ENCODE peak calls at places on chromosomes 2 and 18, in five cellular contexts. B is posterior cingulate gyrus; H is mucosa of gallbladder; R is astrocyte of the spinal cord; Z is stimulated activated CD4-positive, alpha-beta T cell treated with anti-CD3 and anti-CD28 coated beads, Interleukin-15, amount 100 ng/mL, for 24 hours. T is an unnamed sample.

GRCh38 chr2:1743396-1744150 is 742 bp downstream of the PXDN start:
- DNase-seq in B (no peak), H (peak), Z (no peak), R (peak), T (peak)

GRCh38 chr2:120758181-120759048 is 22.7 kb downstream of the GLI2 start:
- DNase-seq in B (peak), Z (no peak), H (peak), R (peak), T (peak)

GRCh38 chr18:39772155-39772919 is 2182.7 kb upstream of the PIK3C3 start:
- DNase-seq in B (no peak), R (peak), H (no peak), Z (no peak), T (no peak)

GRCh38 chr2:177784449-177784845 is 288.1 kb downstream of the PDE11A start:
- DNase-seq in R (peak), Z (no peak), H (no peak), B (no peak), T (no peak)

GRCh38 chr2:85996591-85996990 is 107.8 kb upstream of the ST3GAL5 start:
- DNase-seq in H (no peak), R (no peak), B (no peak), Z (no peak), T (peak)

GRCh38 chr18:23134780-23135678 is at the start of gene CABLES1:
- DNase-seq in H (peak), Z (peak), B (peak), R (peak), T (peak)

GRCh38 chr18:21450913-21451312 is 149.6 kb downstream of the ESCO1 start:
- DNase-seq in Z (no peak), B (no peak), R (peak), H (no peak), T (no peak)

GRCh38 chr2:210955591-210955990 is 399.2 kb downstream of the CPS1 start:
- DNase-seq in R (peak), Z (no peak), H (no peak), B (no peak), T (no peak)

GRCh38 chr2:163658556-163658955 is 77.3 kb downstream of the FIGN start:
- DNase-seq in Z (no peak), H (no peak), B (no peak), R (no peak), T (no peak)

GRCh38 chr2:157143901-157144300 is 113.6 kb upstream of the GALNT5 start:
- DNase-seq in R (no peak), H (no peak), Z (no peak), B (no peak), T (no peak)

GRCh38 chr18:44742741-44743311 is 62.1 kb downstream of the SETBP1 start:
- DNase-seq in H (peak), B (peak), R (peak), Z (no peak), T (no peak)

GRCh38 chr2:163733301-163733938 is 2.4 kb downstream of the FIGN start:
- DNase-seq in R (peak), H (no peak), B (peak), Z (no peak), T (no peak)

GRCh38 chr2:196331143-196331542 is 159.8 kb upstream of the STK17B start:
- DNase-seq in H (peak), R (peak), Z (no peak), B (no peak), T (no peak)

GRCh38 chr2:168482245-168482644 is 26.2 kb downstream of the CERS6 start:
- DNase-seq in Z (no peak), B (no peak), H (no peak), R (no peak), T (no peak)

GRCh38 chr2:8684421-8684884 is 2.6 kb downstream of the ID2 start:
- DNase-seq in Z (peak), R (peak), H (peak), B (no peak), T (peak)

GRCh38 chr18:22346968-22347611 is 70.6 kb downstream of the CTAGE1 start:
- DNase-seq in H (peak), Z (no peak), B (no peak), R (no peak), T (no peak)

GRCh38 chr18:74896390-74896991 is 298.8 kb downstream of the ZNF407 start:
- DNase-seq in R (peak), H (peak), Z (peak), B (no peak), T (no peak)

GRCh38 chr18:3906072-3906471 is 456.1 kb downstream of the TGIF1 start:
- DNase-seq in H (no peak), R (no peak), B (no peak), Z (no peak), T (no peak)

T was measured in lower leg skin.